ENCODE peak calls at places on chromosomes 3 and 15, in nine cellular contexts. Q, H, V, P, Y, J, O, E and W are unnamed samples.

GRCh38 chr3:88947013-88947412 is 160.4 kb upstream of the EPHA3 start:
- DNase-seq in Q (no peak), H (no peak), V (no peak), P (no peak), Y (no peak), J (no peak), O (no peak), E (no peak), W (no peak)

GRCh38 chr3:124552224-124552623 is 178.0 kb upstream of the UMPS start:
- DNase-seq in Q (no peak), H (no peak), V (no peak), P (peak), Y (no peak), J (no peak), O (no peak), E (no peak), W (no peak)

GRCh38 chr15:57654136-57654845 is 52.2 kb upstream of the POLR2M start:
- DNase-seq in Q (peak), H (no peak), V (no peak), P (no peak), Y (no peak), J (no peak), O (no peak), E (no peak), W (no peak)

GRCh38 chr3:52892625-52893311 is 4.6 kb downstream of the STIMATE start:
- DNase-seq in Q (no peak), H (no peak), V (no peak), P (no peak), Y (no peak), J (no peak), O (no peak), E (no peak), W (no peak)

GRCh38 chr3:133256787-133257483 is 142.9 kb upstream of the BFSP2 start:
- DNase-seq in Q (no peak), H (no peak), V (no peak), P (no peak), Y (no peak), J (no peak), O (no peak), E (no peak), W (no peak)

GRCh38 chr3:134933997-134934396 is 138.9 kb downstream of the EPHB1 start:
- DNase-seq in Q (no peak), H (no peak), V (no peak), P (no peak), Y (no peak), J (no peak), O (no peak), E (no peak), W (no peak)

GRCh38 chr15:31214864-31215489 is 111.7 kb upstream of the KLF13 start:
- DNase-seq in Q (no peak), H (no peak), V (peak), P (peak), Y (no peak), J (peak), O (no peak), E (no peak), W (no peak)

GRCh38 chr3:120681018-120681417 is 1.0 kb downstream of the HGD start:
- DNase-seq in Q (no peak), H (no peak), V (no peak), P (no peak), Y (no peak), J (no peak), O (no peak), E (no peak), W (no peak)

GRCh38 chr15:68386587-68387287 is 45.2 kb downstream of the ITGA11 start:
- DNase-seq in Q (no peak), H (no peak), V (peak), P (no peak), Y (no peak), J (no peak), O (no peak), E (no peak), W (no peak)

GRCh38 chr3:7512048-7512447 is 651.1 kb downstream of the GRM7 start:
- DNase-seq in Q (no peak), H (no peak), V (no peak), P (no peak), Y (no peak), J (no peak), O (no peak), E (no peak), W (no peak)

GRCh38 chr3:53235545-53235944 is 20.3 kb downstream of the TKT start:
- DNase-seq in Q (no peak), H (no peak), V (no peak), P (no peak), Y (no peak), J (no peak), O (no peak), E (no peak), W (no peak)

GRCh38 chr3:114079761-114080160 is 23.2 kb downstream of the QTRT2 start:
- DNase-seq in Q (peak), H (no peak), V (no peak), P (no peak), Y (no peak), J (no peak), O (no peak), E (no peak), W (no peak)

GRCh38 chr15:52385670-52386069 is 90.1 kb upstream of the MYO5C start:
- DNase-seq in Q (no peak), H (no peak), V (no peak), P (no peak), Y (no peak), J (no peak), O (no peak), E (no peak), W (no peak)
- TF ChIP-seq CTCF in Q (no peak), H (no peak), V (no peak), P (no peak), Y (no peak), J (no peak), O (no peak), E (no peak), W (no peak)

GRCh38 chr15:99909914-99910313 is 176.7 kb upstream of the LYSMD4 start:
- DNase-seq in Q (no peak), H (no peak), V (no peak), P (no peak), Y (no peak), J (no peak), O (no peak), E (no peak), W (no peak)
- TF ChIP-seq CTCF in Q (peak), H (no peak), V (no peak), P (no peak), Y (no peak), J (no peak), O (peak), E (no peak), W (no peak)

GRCh38 chr15:71136159-71137137 is 21.2 kb downstream of the THSD4 start:
- DNase-seq in Q (peak), H (no peak), V (no peak), P (no peak), Y (no peak), J (no peak), O (no peak), E (no peak), W (no peak)
- TF ChIP-seq CTCF in Q (peak), H (no peak), V (no peak), P (no peak), Y (no peak), J (no peak), O (no peak), E (no peak), W (no peak)

GRCh38 chr3:32420138-32420981 is 28.7 kb downstream of the CMTM7 start:
- DNase-seq in Q (no peak), H (no peak), V (no peak), P (peak), Y (peak), J (no peak), O (peak), E (peak), W (no peak)
- TF ChIP-seq CTCF in Q (peak), H (no peak), V (no peak), P (peak), Y (no peak), J (peak), O (peak), E (no peak), W (no peak)

DNA sequence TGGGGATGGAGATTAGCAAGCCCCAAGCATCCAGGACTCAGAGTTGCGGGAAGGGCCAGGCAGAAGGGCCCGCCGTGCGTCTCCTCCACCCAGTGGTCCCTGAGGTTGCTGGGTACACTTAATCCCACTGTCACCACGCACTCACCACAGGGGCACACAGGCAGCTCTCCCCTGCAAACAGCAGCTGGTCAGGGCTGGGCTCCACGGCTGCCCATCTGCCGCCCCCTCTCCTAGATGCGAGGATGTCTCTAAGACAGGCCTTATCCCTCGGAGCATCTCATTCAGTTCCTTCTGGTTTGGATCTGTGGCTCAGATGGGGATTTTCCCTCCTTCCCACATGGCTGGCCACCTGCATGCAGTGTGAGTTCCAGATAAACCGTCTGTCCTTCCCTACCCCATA is 26.3 kb downstream of the MRPS11 start:
- DNase-seq in Q (no peak), H (peak), V (no peak), P (no peak), Y (no peak), J (no peak), O (no peak), E (no peak), W (no peak)
- TF ChIP-seq CTCF in Q (no peak), H (no peak), V (no peak), P (no peak), Y (no peak), J (no peak), O (no peak), E (no peak), W (no peak)

GRCh38 chr15:23069496-23070166 is 30.3 kb upstream of the TUBGCP5 start:
- DNase-seq in Q (no peak), H (no peak), V (no peak), P (no peak), Y (no peak), J (no peak), O (no peak), E (no peak), W (no peak)
- TF ChIP-seq CTCF in Q (no peak), H (peak), V (no peak), P (no peak), Y (no peak), J (no peak), O (peak), E (no peak), W (no peak)

GRCh38 chr3:49654176-49654825 is 19.9 kb upstream of the APEH start:
- DNase-seq in Q (no peak), H (no peak), V (no peak), P (no peak), Y (no peak), J (no peak), O (no peak), E (no peak), W (no peak)

GRCh38 chr3:49656541-49657112 is 17.5 kb upstream of the APEH start:
- DNase-seq in Q (no peak), H (peak), V (no peak), P (no peak), Y (no peak), J (no peak), O (no peak), E (no peak), W (no peak)

GRCh38 chr3:49654955-49655556 is 19.1 kb upstream of the APEH start:
- DNase-seq in Q (no peak), H (no peak), V (no peak), P (no peak), Y (no peak), J (no peak), O (no peak), E (no peak), W (no peak)

GRCh38 chr3:49657208-49657915 is 16.8 kb upstream of the APEH start:
- DNase-seq in Q (no peak), H (no peak), V (no peak), P (no peak), Y (no peak), J (no peak), O (no peak), E (no peak), W (no peak)

DNA sequence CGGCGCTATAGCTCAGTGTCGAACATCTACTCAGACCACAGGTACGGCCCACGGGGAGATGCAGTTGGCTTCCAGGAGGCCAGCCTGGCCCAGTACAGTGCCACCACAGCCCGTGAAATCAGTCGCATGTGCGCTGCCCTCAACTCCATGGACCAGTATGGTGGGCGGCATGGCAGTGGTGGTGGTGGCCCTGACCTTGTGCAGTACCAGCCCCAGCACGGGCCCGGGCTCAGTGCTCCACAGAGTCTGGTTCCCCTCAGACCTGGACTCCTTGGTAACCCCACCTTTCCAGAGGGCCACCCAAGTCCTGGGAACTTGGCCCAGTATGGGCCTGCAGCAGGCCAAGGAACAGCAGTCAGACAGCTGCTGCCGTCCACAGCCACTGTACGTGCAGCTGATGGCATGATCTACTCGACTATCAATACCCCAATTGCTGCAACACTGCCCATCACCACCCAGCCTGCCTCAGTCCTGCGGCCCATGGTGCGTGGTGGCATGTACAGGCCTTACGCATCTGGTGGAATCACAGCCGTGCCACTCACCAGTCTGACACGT is 18.3 kb upstream of the APEH start:
- DNase-seq in Q (no peak), H (no peak), V (no peak), P (no peak), Y (no peak), J (no peak), O (no peak), E (no peak), W (no peak)
- TF ChIP-seq CTCF in Q (no peak), H (no peak), V (no peak), P (no peak), Y (no peak), J (no peak), O (no peak), E (no peak), W (no peak)

GRCh38 chr3:142269777-142270176 is 44.4 kb upstream of the GK5 start:
- DNase-seq in Q (no peak), H (no peak), V (no peak), P (no peak), Y (no peak), J (no peak), O (no peak), E (no peak), W (no peak)

GRCh38 chr3:142272200-142272891 is 47.0 kb upstream of the GK5 start:
- DNase-seq in Q (no peak), H (no peak), V (no peak), P (no peak), Y (no peak), J (no peak), O (no peak), E (no peak), W (no peak)

GRCh38 chr3:142273501-142273900 is 48.1 kb upstream of the GK5 start:
- DNase-seq in Q (no peak), H (peak), V (no peak), P (no peak), Y (no peak), J (no peak), O (no peak), E (no peak), W (no peak)

GRCh38 chr3:142267269-142267668 is 41.9 kb upstream of the GK5 start:
- DNase-seq in Q (no peak), H (no peak), V (no peak), P (no peak), Y (no peak), J (no peak), O (no peak), E (no peak), W (no peak)

GRCh38 chr3:142270407-142270806 is 45.0 kb upstream of the GK5 start:
- DNase-seq in Q (no peak), H (no peak), V (no peak), P (no peak), Y (peak), J (no peak), O (no peak), E (no peak), W (no peak)
- TF ChIP-seq CTCF in Q (no peak), H (no peak), V (no peak), P (no peak), Y (no peak), J (no peak), O (no peak), E (no peak), W (no peak)